ENCODE peak calls at places on chromosomes 5 and 9, in five cellular contexts. One of them, this sample, is unnamed.

GRCh38 chr9:134617246-134617645 is 24.4 kb upstream of the COL5A1 start:
- DNase-seq in IMR-90: no peak
- DNase-seq in GM23338: no peak
- DNase-seq in CD4-positive, alpha-beta memory T cell: no peak
- DNase-seq in PC-3: no peak
- DNase-seq in this sample: no peak

GRCh38 chr5:41835625-41836024 is 34.6 kb downstream of the OXCT1 start:
- DNase-seq in IMR-90: peak
- DNase-seq in CD4-positive, alpha-beta memory T cell: no peak
- DNase-seq in GM23338: peak
- DNase-seq in PC-3: peak
- DNase-seq in this sample: peak

GRCh38 chr5:119344231-119344630 is 11.6 kb upstream of the TNFAIP8 start:
- DNase-seq in IMR-90: no peak
- DNase-seq in CD4-positive, alpha-beta memory T cell: no peak
- DNase-seq in GM23338: no peak
- DNase-seq in PC-3: no peak
- DNase-seq in this sample: no peak

GRCh38 chr9:134564431-134565170 is 77.0 kb upstream of the COL5A1 start:
- DNase-seq in IMR-90: peak
- DNase-seq in GM23338: no peak
- DNase-seq in PC-3: peak
- DNase-seq in CD4-positive, alpha-beta memory T cell: no peak
- DNase-seq in this sample: no peak

GRCh38 chr5:146588806-146589355 is 72.9 kb upstream of the GPR151 start:
- DNase-seq in GM23338: no peak
- DNase-seq in IMR-90: no peak
- DNase-seq in CD4-positive, alpha-beta memory T cell: no peak
- DNase-seq in PC-3: no peak
- DNase-seq in this sample: no peak

GRCh38 chr9:93950619-93951601 is 4.2 kb downstream of the BARX1 start:
- DNase-seq in IMR-90: no peak
- DNase-seq in CD4-positive, alpha-beta memory T cell: no peak
- DNase-seq in PC-3: peak
- DNase-seq in GM23338: peak
- DNase-seq in this sample: peak

GRCh38 chr5:52859619-52860018 is 71.9 kb downstream of the ITGA1 start:
- DNase-seq in PC-3: peak
- DNase-seq in CD4-positive, alpha-beta memory T cell: no peak
- DNase-seq in GM23338: no peak
- DNase-seq in IMR-90: peak
- DNase-seq in this sample: no peak

GRCh38 chr9:126705767-126706697 is 92.3 kb downstream of the LMX1B start:
- DNase-seq in IMR-90: peak
- DNase-seq in GM23338: peak
- DNase-seq in CD4-positive, alpha-beta memory T cell: peak
- DNase-seq in PC-3: peak
- DNase-seq in this sample: peak

GRCh38 chr9:14434971-14435718 is 121.2 kb upstream of the NFIB start:
- DNase-seq in PC-3: no peak
- DNase-seq in IMR-90: no peak
- DNase-seq in GM23338: no peak
- DNase-seq in CD4-positive, alpha-beta memory T cell: no peak
- DNase-seq in this sample: no peak

GRCh38 chr5:1409386-1410110 is 35.7 kb downstream of the SLC6A3 start:
- DNase-seq in GM23338: peak
- DNase-seq in IMR-90: peak
- DNase-seq in PC-3: peak
- DNase-seq in CD4-positive, alpha-beta memory T cell: peak
- DNase-seq in this sample: no peak

GRCh38 chr5:76145945-76146344 is 62.8 kb downstream of the SV2C start:
- DNase-seq in IMR-90: peak
- DNase-seq in CD4-positive, alpha-beta memory T cell: no peak
- DNase-seq in GM23338: peak
- DNase-seq in PC-3: peak
- DNase-seq in this sample: peak

GRCh38 chr5:155332618-155333017 is 319.1 kb downstream of the KIF4B start:
- DNase-seq in GM23338: no peak
- DNase-seq in PC-3: no peak
- DNase-seq in IMR-90: no peak
- DNase-seq in CD4-positive, alpha-beta memory T cell: no peak
- DNase-seq in this sample: no peak

GRCh38 chr9:96169488-96169887 is 132.5 kb downstream of the HSD17B3 start:
- DNase-seq in PC-3: peak
- DNase-seq in GM23338: peak
- DNase-seq in IMR-90: peak
- DNase-seq in CD4-positive, alpha-beta memory T cell: no peak
- DNase-seq in this sample: no peak

GRCh38 chr5:113112435-113112834 is 135.8 kb downstream of the DCP2 start:
- DNase-seq in GM23338: no peak
- DNase-seq in PC-3: peak
- DNase-seq in CD4-positive, alpha-beta memory T cell: no peak
- DNase-seq in IMR-90: peak
- DNase-seq in this sample: no peak

GRCh38 chr5:32984851-32985250 is 273.7 kb downstream of the NPR3 start:
- DNase-seq in CD4-positive, alpha-beta memory T cell: no peak
- DNase-seq in GM23338: no peak
- DNase-seq in IMR-90: peak
- DNase-seq in PC-3: peak
- DNase-seq in this sample: no peak

GRCh38 chr5:41843456-41844112 is 26.6 kb downstream of the OXCT1 start:
- DNase-seq in CD4-positive, alpha-beta memory T cell: peak
- DNase-seq in PC-3: peak
- DNase-seq in GM23338: peak
- DNase-seq in IMR-90: peak
- DNase-seq in this sample: peak

GRCh38 chr5:123605822-123606221 is 93.8 kb downstream of the CSNK1G3 start:
- DNase-seq in GM23338: no peak
- DNase-seq in IMR-90: no peak
- DNase-seq in PC-3: no peak
- DNase-seq in CD4-positive, alpha-beta memory T cell: no peak
- DNase-seq in this sample: no peak

GRCh38 chr5:116388564-116389258 is 185.9 kb downstream of the SEMA6A start:
- DNase-seq in PC-3: no peak
- DNase-seq in GM23338: peak
- DNase-seq in CD4-positive, alpha-beta memory T cell: no peak
- DNase-seq in IMR-90: no peak
- DNase-seq in this sample: no peak
- H3K27ac ChIP-seq in PC-3: no peak
- H3K27ac ChIP-seq in GM23338: no peak
- H3K27ac ChIP-seq in CD4-positive, alpha-beta memory T cell: no peak
- H3K27ac ChIP-seq in IMR-90: no peak
- H3K27ac ChIP-seq in this sample: no peak

GRCh38 chr5:177005619-177006264 is 837 bp downstream of the UIMC1 start:
- DNase-seq in CD4-positive, alpha-beta memory T cell: peak
- DNase-seq in GM23338: peak
- DNase-seq in PC-3: peak
- DNase-seq in IMR-90: peak
- DNase-seq in this sample: peak

GRCh38 chr5:177004961-177005360 is 1.6 kb downstream of the UIMC1 start:
- DNase-seq in PC-3: no peak
- DNase-seq in IMR-90: no peak
- DNase-seq in GM23338: no peak
- DNase-seq in CD4-positive, alpha-beta memory T cell: no peak
- DNase-seq in this sample: no peak

GRCh38 chr5:177006265-177006972 is at the start of gene UIMC1:
- DNase-seq in CD4-positive, alpha-beta memory T cell: peak
- DNase-seq in GM23338: peak
- DNase-seq in PC-3: peak
- DNase-seq in IMR-90: peak
- DNase-seq in this sample: peak

GRCh38 chr5:177010150-177010549 is 3.6 kb upstream of the UIMC1 start:
- DNase-seq in PC-3: no peak
- DNase-seq in GM23338: no peak
- DNase-seq in CD4-positive, alpha-beta memory T cell: no peak
- DNase-seq in IMR-90: no peak
- DNase-seq in this sample: no peak

DNA sequence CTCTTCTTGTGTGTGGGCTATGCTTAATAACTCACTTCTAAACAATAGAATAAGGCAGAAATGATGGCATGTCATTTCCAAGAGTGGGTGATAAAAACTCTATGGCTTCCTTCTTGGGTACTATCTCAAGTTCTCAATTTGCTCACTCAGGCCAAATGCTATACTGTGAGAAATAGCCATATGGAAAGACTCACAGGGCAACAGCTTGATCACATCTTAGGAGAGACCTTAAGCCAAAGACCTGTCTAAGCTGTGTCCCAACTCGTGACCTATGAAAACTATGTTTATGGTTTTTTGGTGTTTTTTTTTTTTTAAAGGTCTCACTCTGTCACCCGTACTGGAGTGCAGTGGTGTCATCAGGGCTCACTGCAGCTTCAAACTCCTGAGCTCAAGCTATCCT is 2.1 kb upstream of the UIMC1 start:
- DNase-seq in IMR-90: no peak
- DNase-seq in CD4-positive, alpha-beta memory T cell: no peak
- DNase-seq in GM23338: no peak
- DNase-seq in PC-3: no peak
- DNase-seq in this sample: no peak
- H3K27ac ChIP-seq in IMR-90: peak
- H3K27ac ChIP-seq in CD4-positive, alpha-beta memory T cell: no peak
- H3K27ac ChIP-seq in GM23338: no peak
- H3K27ac ChIP-seq in PC-3: no peak
- H3K27ac ChIP-seq in this sample: no peak

DNA sequence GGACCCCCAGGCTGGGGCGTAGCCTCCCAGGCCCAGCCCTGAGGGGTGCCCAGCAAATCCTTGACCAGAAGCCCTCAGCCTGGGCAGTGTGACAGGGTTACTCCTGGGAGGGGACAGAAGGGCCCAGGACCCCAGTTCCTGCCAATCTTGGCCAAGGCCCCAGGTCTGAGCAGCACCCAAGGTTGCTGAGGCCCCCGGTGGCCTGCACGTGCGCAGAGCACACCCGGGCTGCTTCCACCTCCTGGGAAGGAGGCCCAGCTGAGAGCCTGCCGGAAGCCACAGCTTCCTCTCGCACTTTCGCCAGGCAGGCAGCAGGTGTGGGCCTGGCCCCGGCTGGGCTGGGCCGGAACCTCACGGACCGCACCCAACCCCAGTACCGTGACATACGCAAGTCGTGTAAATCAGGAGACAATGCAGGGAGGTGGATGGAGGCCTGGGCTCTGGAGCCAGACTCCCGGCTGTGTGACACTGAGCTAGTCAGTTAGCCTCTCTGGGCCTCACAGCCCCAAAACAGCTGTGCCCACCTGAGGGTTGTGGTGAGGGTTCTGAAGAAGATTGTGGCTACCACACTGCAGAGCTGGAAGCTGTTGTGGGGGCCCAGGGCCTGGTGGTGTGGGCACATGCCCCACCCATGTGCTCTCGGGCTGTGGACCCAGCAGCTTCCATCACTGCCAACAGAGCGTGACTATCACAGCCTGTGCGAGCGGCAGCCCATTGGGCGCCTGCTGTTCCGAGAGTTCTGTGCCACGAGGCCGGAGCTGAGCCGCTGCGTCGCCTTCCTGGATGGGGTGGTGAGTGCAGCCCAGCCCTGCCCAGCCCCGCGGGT is 5.1 kb downstream of the GRK6 start:
- DNase-seq in PC-3: no peak
- DNase-seq in CD4-positive, alpha-beta memory T cell: peak
- DNase-seq in GM23338: no peak
- DNase-seq in IMR-90: no peak
- DNase-seq in this sample: peak
- H3K27ac ChIP-seq in PC-3: no peak
- H3K27ac ChIP-seq in CD4-positive, alpha-beta memory T cell: peak
- H3K27ac ChIP-seq in GM23338: no peak
- H3K27ac ChIP-seq in IMR-90: no peak
- H3K27ac ChIP-seq in this sample: peak

DNA sequence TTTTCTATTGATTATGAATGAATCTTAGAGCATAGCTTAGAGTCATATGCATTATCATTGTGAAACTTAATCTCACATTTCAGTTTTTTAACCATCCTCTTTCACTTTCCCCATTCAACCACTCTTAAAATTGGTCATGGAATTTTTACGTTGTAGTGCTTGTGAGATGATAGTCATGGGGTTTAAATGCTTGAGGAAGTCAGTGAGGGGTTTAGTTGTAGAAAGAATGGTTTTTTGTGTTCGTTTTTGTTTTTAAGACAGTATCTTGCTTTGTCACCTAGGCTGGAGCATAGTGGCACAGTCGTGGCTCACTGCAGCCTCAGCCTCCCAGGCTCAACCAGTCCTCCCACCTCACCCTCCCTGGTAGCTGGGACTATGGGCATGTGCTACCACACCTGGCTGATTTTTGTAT is 19.6 kb downstream of the UGCG start:
- DNase-seq in GM23338: no peak
- DNase-seq in CD4-positive, alpha-beta memory T cell: no peak
- DNase-seq in IMR-90: no peak
- DNase-seq in PC-3: no peak
- DNase-seq in this sample: no peak
- H3K27ac ChIP-seq in GM23338: no peak
- H3K27ac ChIP-seq in CD4-positive, alpha-beta memory T cell: no peak
- H3K27ac ChIP-seq in IMR-90: no peak
- H3K27ac ChIP-seq in PC-3: no peak
- H3K27ac ChIP-seq in this sample: no peak

DNA sequence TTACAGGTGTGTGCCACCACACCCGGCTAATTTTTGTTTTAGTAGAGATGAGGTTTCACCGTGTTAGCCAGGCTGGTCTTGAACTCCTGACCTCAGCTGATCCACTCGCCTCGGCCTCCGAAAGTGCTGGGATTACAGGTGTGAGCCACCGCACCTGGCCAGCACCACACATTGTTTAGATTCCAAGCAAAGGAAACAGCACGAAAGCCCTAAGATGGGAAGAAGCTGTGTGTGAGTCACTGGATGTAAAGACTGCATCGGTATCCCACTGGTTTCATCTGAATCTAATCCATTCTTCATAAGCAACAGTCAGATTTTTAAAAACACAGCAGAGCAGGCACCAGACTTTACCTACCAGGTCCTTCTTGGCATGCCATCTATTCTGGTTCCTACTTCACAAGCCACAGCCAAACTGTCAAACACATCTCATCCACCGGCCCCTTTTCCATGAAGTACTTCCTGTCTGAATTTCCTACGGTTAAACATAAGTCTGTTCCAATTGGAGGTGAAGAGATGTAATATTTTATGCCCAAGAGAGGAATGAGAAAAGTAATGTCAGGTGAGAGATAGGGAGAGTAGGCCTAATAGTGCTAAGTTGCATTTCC is 17.4 kb downstream of the UBTD2 start:
- DNase-seq in GM23338: peak
- DNase-seq in PC-3: no peak
- DNase-seq in CD4-positive, alpha-beta memory T cell: no peak
- DNase-seq in IMR-90: peak
- DNase-seq in this sample: no peak
- H3K27ac ChIP-seq in GM23338: peak
- H3K27ac ChIP-seq in PC-3: no peak
- H3K27ac ChIP-seq in CD4-positive, alpha-beta memory T cell: no peak
- H3K27ac ChIP-seq in IMR-90: no peak
- H3K27ac ChIP-seq in this sample: no peak